ENCODE peak calls at places on chromosomes 5 and 9, in eight cellular contexts. O is fibroblast of lung; P is AG04450; C is stomach; A is CD8-positive, alpha-beta T cell; Q is chondrocyte; X is progenitor cell of endocrine pancreas; K is GM20000. S is an unnamed sample.

GRCh38 chr9:13513710-13514444 is 234.4 kb upstream of the MPDZ start:
- DNase-seq in O (peak), A (no peak), Q (no peak), X (no peak), C (no peak), P (no peak), K (no peak), S (no peak)

GRCh38 chr9:27033815-27034403 is 28.4 kb upstream of the LRRC19 start:
- DNase-seq in O (peak), X (peak), A (peak), P (peak), K (peak), C (peak), Q (no peak), S (peak)

GRCh38 chr5:149333711-149334443 is 11.4 kb upstream of the GRPEL2 start:
- DNase-seq in A (no peak), P (no peak), O (no peak), X (no peak), Q (no peak), C (no peak), K (no peak), S (no peak)

GRCh38 chr5:171945476-171945875 is 61.0 kb downstream of the FBXW11 start:
- DNase-seq in X (no peak), O (no peak), K (no peak), A (no peak), P (no peak), C (no peak), Q (no peak), S (no peak)

GRCh38 chr5:116234681-116235080 is 149.9 kb downstream of the COMMD10 start:
- DNase-seq in Q (no peak), C (no peak), O (no peak), P (no peak), X (no peak), K (no peak), A (no peak), S (no peak)

GRCh38 chr9:98191210-98191609 is 1.2 kb downstream of the CORO2A start:
- DNase-seq in A (no peak), P (no peak), Q (peak), O (no peak), X (no peak), C (no peak), K (no peak), S (no peak)

GRCh38 chr9:135508211-135508820 is 7.8 kb downstream of the MRPS2 start:
- DNase-seq in O (no peak), K (no peak), P (no peak), Q (peak), C (no peak), X (no peak), A (no peak), S (no peak)

GRCh38 chr9:36867241-36867640 is 166.8 kb downstream of the PAX5 start:
- DNase-seq in O (no peak), P (no peak), Q (no peak), A (no peak), K (no peak), X (no peak), C (no peak), S (no peak)

GRCh38 chr9:131095666-131096489 is 453 bp upstream of the AIF1L start:
- DNase-seq in K (peak), A (no peak), X (peak), P (no peak), C (peak), O (no peak), Q (no peak), S (no peak)

GRCh38 chr9:36415822-36416515 is 15.9 kb upstream of the RNF38 start:
- DNase-seq in O (no peak), X (no peak), Q (no peak), C (no peak), A (no peak), P (no peak), K (no peak), S (no peak)

GRCh38 chr9:68877219-68877618 is 136.7 kb downstream of the PRKACG start:
- DNase-seq in P (no peak), A (no peak), K (no peak), Q (no peak), O (no peak), X (no peak), C (no peak), S (no peak)

GRCh38 chr5:9265391-9266287 is 280.2 kb downstream of the SEMA5A start:
- DNase-seq in K (no peak), C (no peak), P (peak), A (no peak), Q (no peak), X (no peak), O (peak), S (peak)

GRCh38 chr5:72108200-72109050 is 1.1 kb downstream of the MAP1B start:
- DNase-seq in X (peak), K (peak), O (peak), A (no peak), C (no peak), P (no peak), Q (no peak), S (no peak)

GRCh38 chr5:177312649-177313181 is 1.0 kb upstream of the MXD3 start:
- DNase-seq in C (no peak), A (no peak), P (no peak), O (peak), X (no peak), Q (peak), K (no peak), S (no peak)

GRCh38 chr9:136848393-136849037 is 694 bp upstream of the PHPT1 start:
- DNase-seq in K (peak), P (no peak), C (peak), A (no peak), X (no peak), O (no peak), Q (no peak), S (no peak)

GRCh38 chr5:147084702-147085101 is 150.1 kb upstream of the STK32A start:
- DNase-seq in C (peak), A (no peak), Q (no peak), P (no peak), O (no peak), K (no peak), X (peak), S (no peak)

GRCh38 chr5:74109344-74109743 is 483.3 kb downstream of the ARHGEF28 start:
- DNase-seq in A (no peak), K (no peak), C (no peak), P (no peak), O (no peak), X (no peak), Q (no peak), S (no peak)

GRCh38 chr9:72443855-72444254 is 77.6 kb upstream of the TMC1 start:
- DNase-seq in Q (no peak), A (no peak), P (no peak), X (no peak), K (peak), O (no peak), C (no peak), S (no peak)

GRCh38 chr5:34053133-34053532 is 10.1 kb upstream of the C1QTNF3 start:
- DNase-seq in X (no peak), C (no peak), P (peak), K (no peak), O (peak), Q (no peak), A (no peak), S (peak)

GRCh38 chr5:139696894-139697658 is 48.9 kb downstream of the CXXC5 start:
- DNase-seq in X (peak), O (peak), A (no peak), Q (peak), P (peak), K (no peak), C (peak), S (peak)

GRCh38 chr5:154077692-154078091 is 38.9 kb downstream of the MFAP3 start:
- DNase-seq in A (no peak), P (no peak), O (peak), K (no peak), X (no peak), C (peak), Q (no peak), S (no peak)

GRCh38 chr9:94160594-94161501 is 76.6 kb downstream of the PTPDC1 start:
- DNase-seq in P (no peak), A (no peak), Q (no peak), O (no peak), K (no peak), X (no peak), C (no peak), S (no peak)

GRCh38 chr9:32723801-32724200 is 59.5 kb upstream of the TMEM215 start:
- DNase-seq in Q (no peak), C (no peak), O (no peak), K (no peak), A (no peak), P (no peak), X (no peak), S (no peak)

GRCh38 chr5:15525679-15526275 is 25.8 kb downstream of the FBXL7 start:
- DNase-seq in A (no peak), O (peak), X (no peak), K (no peak), C (no peak), P (no peak), Q (no peak), S (no peak)

GRCh38 chr9:21709464-21710058 is 92.9 kb upstream of the MTAP start:
- DNase-seq in Q (no peak), O (peak), A (peak), X (peak), C (peak), K (peak), P (no peak), S (no peak)

GRCh38 chr9:97109194-97109811 is 70.4 kb upstream of the CTSV start:
- DNase-seq in O (peak), C (peak), Q (no peak), P (no peak), A (peak), X (no peak), K (peak), S (no peak)
- TF ChIP-seq CTCF in O (peak), C (no peak), Q (peak), P (peak), A (no peak), X (peak), K (peak), S (peak)

GRCh38 chr5:122500245-122501086 is 188.4 kb downstream of the SNCAIP start:
- DNase-seq in K (peak), Q (no peak), P (peak), O (peak), C (no peak), A (no peak), X (no peak), S (peak)
- TF ChIP-seq CTCF in K (peak), Q (peak), P (peak), O (peak), C (no peak), A (no peak), X (peak), S (peak)

DNA sequence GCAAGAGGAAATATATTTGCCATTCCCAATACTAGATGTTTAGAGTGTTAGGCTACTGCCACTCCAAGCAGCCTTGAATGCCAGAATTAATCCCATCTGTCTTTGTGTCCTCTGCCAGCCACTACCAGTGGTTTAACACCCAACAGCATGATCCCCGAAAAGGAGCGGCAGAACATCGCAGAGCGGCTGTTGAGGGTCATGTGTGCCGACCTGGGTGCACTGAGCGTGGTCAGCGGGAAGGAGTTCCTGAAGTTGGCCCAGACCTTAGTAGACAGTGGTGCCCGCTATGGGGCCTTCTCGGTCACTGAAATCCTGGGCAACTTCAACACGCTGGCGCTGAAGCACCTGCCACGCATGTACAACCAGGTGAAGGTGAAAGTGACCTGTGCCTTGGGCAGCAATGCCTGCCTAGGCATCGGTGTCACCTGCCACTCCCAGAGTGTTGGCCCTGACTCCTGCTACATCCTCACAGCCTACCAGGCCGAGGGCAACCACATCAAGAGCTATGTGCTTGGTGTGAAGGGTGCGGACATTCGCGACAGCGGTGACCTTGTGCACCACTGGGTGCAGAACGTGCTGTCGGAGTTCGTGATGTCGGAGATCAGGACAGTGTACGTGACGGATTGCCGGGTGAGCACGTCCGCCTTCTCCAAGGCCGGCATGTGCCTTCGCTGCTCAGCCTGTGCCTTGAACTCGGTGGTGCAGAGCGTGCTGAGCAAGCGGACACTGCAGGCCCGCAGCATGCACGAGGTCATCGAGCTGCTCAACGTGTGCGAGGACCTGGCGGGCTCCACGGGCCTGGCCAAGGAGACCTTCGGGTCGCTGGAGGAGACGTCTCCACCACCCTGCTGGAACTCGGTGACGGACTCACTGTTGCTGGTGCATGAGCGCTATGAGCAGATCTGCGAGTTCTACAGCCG is 29.3 kb downstream of the AMBP start:
- DNase-seq in X (no peak), O (no peak), A (no peak), K (no peak), C (no peak), P (no peak), Q (no peak), S (no peak)
- TF ChIP-seq CTCF in X (no peak), O (no peak), A (no peak), K (no peak), C (no peak), P (no peak), Q (no peak), S (no peak)

DNA sequence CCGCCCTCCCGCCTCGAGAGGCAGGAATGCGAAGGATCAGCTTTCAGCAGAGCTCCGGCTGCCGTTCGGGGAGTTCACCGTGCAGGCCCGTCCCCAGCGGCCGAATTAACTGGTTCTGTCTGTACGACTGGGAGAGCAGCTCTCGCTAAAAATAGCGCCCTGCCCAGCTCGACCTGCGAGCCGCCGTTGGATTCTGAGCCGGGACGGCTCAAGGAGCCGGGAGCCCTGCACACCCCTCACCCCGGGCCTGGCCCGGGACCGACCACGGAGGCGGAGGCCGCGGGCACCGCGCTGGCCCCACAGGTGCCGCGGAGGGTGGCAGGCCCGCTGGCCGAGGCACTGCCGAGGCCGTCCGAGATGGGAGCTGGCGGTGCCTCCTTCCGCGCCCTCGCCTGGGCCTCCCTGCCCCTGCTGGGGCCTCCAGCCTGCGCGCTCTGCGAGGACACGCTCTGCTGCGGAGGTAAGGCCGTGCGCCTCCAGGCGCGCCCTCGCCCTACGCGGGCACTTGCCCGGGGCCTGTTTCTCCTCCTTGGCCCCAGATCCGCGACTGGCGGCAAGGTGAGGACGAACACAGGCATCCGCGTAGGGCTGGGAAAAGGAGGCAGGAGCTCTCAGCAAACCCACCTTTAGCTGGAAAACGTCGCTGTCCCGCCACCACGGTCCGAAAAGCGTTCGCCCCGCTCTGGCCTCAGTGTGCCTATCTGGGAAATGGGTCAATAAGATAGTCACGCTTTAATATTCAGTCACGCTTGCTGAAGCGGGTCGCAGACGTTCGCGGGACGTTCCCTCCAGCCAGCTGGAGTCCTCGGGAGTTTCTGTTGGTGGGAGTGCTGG is 53.0 kb upstream of the DAB2IP start:
- DNase-seq in C (peak), O (peak), X (peak), K (peak), Q (no peak), P (peak), A (no peak), S (peak)
- TF ChIP-seq CTCF in C (no peak), O (no peak), X (peak), K (no peak), Q (peak), P (peak), A (no peak), S (no peak)

GRCh38 chr5:135851907-135852805 is 17.7 kb downstream of the SLC25A48 start:
- DNase-seq in C (no peak), A (no peak), X (no peak), Q (no peak), P (no peak), O (no peak), K (no peak), S (no peak)
- TF ChIP-seq CTCF in C (no peak), A (no peak), X (no peak), Q (no peak), P (no peak), O (no peak), K (no peak), S (no peak)

GRCh38 chr5:23139338-23140171 is 286.4 kb upstream of the CDH12 start:
- DNase-seq in A (no peak), C (no peak), O (peak), Q (no peak), P (no peak), K (peak), X (no peak), S (no peak)
- TF ChIP-seq CTCF in A (no peak), C (no peak), O (no peak), Q (peak), P (peak), K (peak), X (peak), S (no peak)

GRCh38 chr5:178818094-178818493 is 41.7 kb upstream of the ZNF354B start:
- DNase-seq in O (no peak), P (no peak), K (no peak), Q (no peak), A (no peak), C (no peak), X (no peak), S (no peak)
- TF ChIP-seq CTCF in O (no peak), P (no peak), K (no peak), Q (no peak), A (no peak), C (no peak), X (peak), S (no peak)

GRCh38 chr5:179347581-179347980 is 2.3 kb upstream of the ADAMTS2 start:
- DNase-seq in K (no peak), O (no peak), C (no peak), Q (peak), A (no peak), P (no peak), X (no peak), S (no peak)

GRCh38 chr5:179345429-179346321 is at the start of gene ADAMTS2:
- DNase-seq in K (no peak), X (no peak), A (no peak), Q (peak), C (peak), O (peak), P (no peak), S (no peak)

GRCh38 chr5:179345179-179345428 is 157 bp downstream of the ADAMTS2 start:
- DNase-seq in A (no peak), K (peak), C (no peak), P (no peak), Q (peak), X (peak), O (no peak), S (no peak)

GRCh38 chr5:179346875-179347274 is 1.6 kb upstream of the ADAMTS2 start:
- DNase-seq in Q (peak), X (no peak), C (no peak), P (no peak), A (no peak), O (no peak), K (no peak), S (no peak)

GRCh38 chr5:179346401-179346800 is 1.1 kb upstream of the ADAMTS2 start:
- DNase-seq in P (no peak), A (no peak), O (no peak), K (no peak), Q (peak), C (no peak), X (no peak), S (no peak)
- TF ChIP-seq CTCF in P (no peak), A (no peak), O (no peak), K (no peak), Q (no peak), C (no peak), X (no peak), S (no peak)

GRCh38 chr5:76483433-76483832 is 80.3 kb downstream of the IQGAP2 start:
- DNase-seq in C (no peak), X (no peak), A (no peak), Q (no peak), O (no peak), P (no peak), K (no peak), S (no peak)
- TF ChIP-seq CTCF in C (no peak), X (peak), A (no peak), Q (no peak), O (no peak), P (no peak), K (no peak), S (no peak)

S was measured in astrocyte of the cerebellum.